ENCODE peak calls at places on chromosomes 6 and 20, in six cellular contexts. E is stomach, C is H9, W is cardiac muscle cell, R is pancreas, G is AG10803. K is an unnamed sample.

GRCh38 chr20:35146299-35146921 is 726 bp downstream of the EDEM2 start:
- DNase-seq in R (peak; percentile 42), E (no peak), C (peak; percentile 56), G (no peak), W (no peak), K (peak; percentile 51)

GRCh38 chr6:20306491-20306890 is 94.2 kb upstream of the MBOAT1 start:
- DNase-seq in C (peak; percentile 46), G (no peak), E (no peak), R (no peak), W (no peak), K (peak; percentile 47)

GRCh38 chr6:110341671-110342304 is 16.4 kb downstream of the METTL24 start:
- DNase-seq in W (peak; percentile 58), E (no peak), G (no peak), C (peak; percentile 70), R (no peak), K (peak; percentile 72)

GRCh38 chr6:140711019-140711613 is 1336.7 kb upstream of the CITED2 start:
- DNase-seq in R (no peak), W (no peak), G (no peak), E (no peak), C (no peak), K (no peak)

GRCh38 chr20:62066983-62067433 is 1.3 kb upstream of the TAF4 start:
- DNase-seq in E (no peak), C (peak; percentile 55), W (peak; percentile 42), R (no peak), G (peak; percentile 12), K (no peak)

GRCh38 chr20:54174452-54175175 is 828 bp upstream of the CYP24A1 start:
- DNase-seq in W (peak; percentile 21), C (no peak), R (no peak), E (no peak), G (no peak), K (no peak)

GRCh38 chr6:39366875-39367618 is 44.5 kb upstream of the KCNK16 start:
- DNase-seq in C (no peak), G (no peak), W (no peak), R (no peak), E (no peak), K (no peak)

GRCh38 chr6:127186889-127187288 is 68.4 kb downstream of the RSPO3 start:
- DNase-seq in R (peak; percentile 37), G (no peak), E (peak; percentile 71), C (peak; percentile 60), W (no peak), K (peak; percentile 68)

GRCh38 chr6:142373268-142374089 is 71.7 kb downstream of the ADGRG6 start:
- DNase-seq in G (peak; percentile 84), E (no peak), W (no peak), R (no peak), C (no peak), K (no peak)

GRCh38 chr20:5945963-5946362 is 4.4 kb downstream of the TRMT6 start:
- DNase-seq in R (no peak), C (no peak), E (no peak), W (peak; percentile 26), G (peak; percentile 16), K (no peak)

GRCh38 chr20:37223053-37223452 is 38.6 kb downstream of the GHRH start:
- DNase-seq in G (peak; percentile 93), E (no peak), C (no peak), W (peak; percentile 92), R (no peak), K (no peak)

GRCh38 chr6:26431258-26432162 is 8.8 kb upstream of the BTN3A3 start:
- DNase-seq in E (no peak), R (no peak), W (peak; percentile 8), C (no peak), G (peak; percentile 62), K (no peak)

GRCh38 chr20:33757458-33757857 is 25.7 kb downstream of the ZNF341 start:
- DNase-seq in W (no peak), R (no peak), C (no peak), E (no peak), G (no peak), K (no peak)

GRCh38 chr6:137702791-137703424 is 164.2 kb upstream of the TNFAIP3 start:
- DNase-seq in W (no peak), E (no peak), C (no peak), G (no peak), R (no peak), K (no peak)

GRCh38 chr20:60271597-60271996 is 313.4 kb downstream of the CDH26 start:
- DNase-seq in R (no peak), C (no peak), G (no peak), W (no peak), E (no peak), K (no peak)

GRCh38 chr6:1027795-1028569 is 283.9 kb upstream of the FOXQ1 start:
- DNase-seq in C (peak; percentile 49), E (no peak), W (no peak), G (no peak), R (peak; percentile 1), K (no peak)

GRCh38 chr6:3796396-3796795 is 44.9 kb upstream of the PXDC1 start:
- DNase-seq in G (no peak), W (no peak), R (no peak), E (no peak), C (no peak), K (no peak)

GRCh38 chr6:1761472-1761871 is 151.8 kb downstream of the FOXC1 start:
- DNase-seq in C (no peak), R (no peak), W (no peak), E (no peak), G (no peak), K (no peak)

GRCh38 chr6:150755042-150755441 is 110.5 kb upstream of the MTHFD1L start:
- DNase-seq in R (no peak), W (no peak), C (no peak), G (no peak), E (no peak), K (no peak)

GRCh38 chr6:137823826-137824501 is 43.1 kb upstream of the TNFAIP3 start:
- DNase-seq in C (no peak), E (peak; percentile 32), G (peak; percentile 72), W (peak; percentile 89), R (no peak), K (peak; percentile 62)

GRCh38 chr6:110158479-110158878 is 21.0 kb downstream of the WASF1 start:
- DNase-seq in W (no peak), E (no peak), C (no peak), R (no peak), G (no peak), K (no peak)

GRCh38 chr6:44071670-44072451 is 55.4 kb downstream of the MRPL14 start:
- DNase-seq in C (no peak), E (no peak), R (no peak), G (peak; percentile 96), W (peak; percentile 94), K (no peak)

GRCh38 chr6:132052096-132052495 is 100.9 kb upstream of the CCN2 start:
- DNase-seq in W (no peak), G (peak; percentile 40), C (no peak), R (no peak), E (no peak), K (no peak)

GRCh38 chr6:13915566-13916229 is 9.1 kb upstream of the RNF182 start:
- DNase-seq in G (no peak), C (no peak), R (no peak), E (no peak), W (no peak), K (peak; percentile 38)

GRCh38 chr20:24363031-24363430 is 106.4 kb upstream of the SYNDIG1 start:
- DNase-seq in C (no peak), R (no peak), W (no peak), E (no peak), G (no peak), K (no peak)
- TF ChIP-seq CTCF in C (no peak), R (no peak), W (no peak), E (no peak), G (no peak), K (no peak)

GRCh38 chr20:44848254-44849015 is 37.1 kb upstream of the YWHAB start:
- DNase-seq in E (no peak), W (no peak), G (no peak), R (no peak), C (no peak), K (no peak)

GRCh38 chr20:44850272-44850671 is 35.2 kb upstream of the YWHAB start:
- DNase-seq in E (no peak), W (no peak), R (no peak), G (no peak), C (no peak), K (no peak)

GRCh38 chr20:44850883-44851282 is 34.6 kb upstream of the YWHAB start:
- DNase-seq in R (no peak), E (no peak), C (no peak), W (no peak), G (no peak), K (no peak)

GRCh38 chr20:44851545-44851944 is 34.0 kb upstream of the YWHAB start:
- DNase-seq in E (no peak), R (no peak), W (no peak), C (no peak), G (no peak), K (no peak)

DNA sequence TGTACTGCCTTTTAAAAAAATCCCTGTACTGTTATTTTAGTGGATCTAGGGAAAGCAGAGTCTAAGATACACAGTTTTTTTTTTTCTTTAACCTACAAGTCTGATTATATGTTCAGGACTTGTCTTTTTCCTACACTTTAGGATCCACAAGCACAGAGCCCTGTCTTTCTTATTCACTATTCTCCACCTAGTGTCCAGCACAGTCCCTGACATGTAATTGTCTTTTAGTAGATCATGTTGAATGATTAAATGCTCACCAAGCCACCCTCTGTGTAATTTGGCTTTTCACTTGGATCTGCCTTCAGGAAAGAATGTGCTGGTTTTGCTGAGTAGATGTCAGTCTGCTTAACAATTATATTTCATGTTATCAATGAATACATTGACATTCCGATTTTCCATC is 35.8 kb upstream of the YWHAB start:
- DNase-seq in R (no peak), E (no peak), W (no peak), G (no peak), C (no peak), K (no peak)
- TF ChIP-seq CTCF in R (no peak), E (no peak), W (no peak), G (no peak), C (peak; percentile 37), K (peak; percentile 13)

GRCh38 chr6:152068622-152069261 is 261.3 kb downstream of the ESR1 start:
- DNase-seq in E (no peak), R (no peak), W (peak; percentile 57), G (no peak), C (no peak), K (no peak)

GRCh38 chr6:152071843-152072242 is 264.4 kb downstream of the ESR1 start:
- DNase-seq in G (no peak), W (no peak), E (no peak), C (no peak), R (no peak), K (no peak)

GRCh38 chr6:152070556-152070955 is 263.1 kb downstream of the ESR1 start:
- DNase-seq in R (no peak), E (no peak), W (no peak), G (no peak), C (no peak), K (no peak)

DNA sequence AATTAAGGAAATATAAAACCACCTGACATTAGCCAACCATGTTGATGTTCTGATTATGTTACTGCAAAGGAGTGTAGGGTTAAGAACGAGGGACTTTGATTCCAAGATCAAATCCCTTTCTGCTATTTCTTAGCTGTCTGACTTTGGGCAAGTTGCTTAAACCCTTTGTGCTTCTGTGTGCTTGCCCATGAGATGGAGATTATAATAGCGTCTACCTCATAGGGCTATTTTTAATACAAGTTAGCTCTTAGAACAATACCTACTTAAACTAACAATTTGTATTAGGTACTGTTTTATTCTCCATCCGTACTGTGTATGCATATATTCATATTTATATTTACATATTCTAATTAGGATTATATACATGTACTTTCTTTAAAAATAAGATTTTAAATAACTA is 263.8 kb downstream of the ESR1 start:
- DNase-seq in R (no peak), E (no peak), G (no peak), C (no peak), W (no peak), K (no peak)
- TF ChIP-seq CTCF in R (no peak), E (no peak), G (no peak), C (no peak), W (no peak), K (no peak)

GRCh38 chr20:57092112-57092899 is 174.1 kb downstream of the BMP7 start:
- DNase-seq in C (peak; percentile 85), E (peak; percentile 64), R (peak; percentile 55), G (peak; percentile 43), W (peak; percentile 57), K (peak; percentile 71)
- TF ChIP-seq CTCF in C (peak; percentile 93), E (peak; percentile 52), R (peak; percentile 51), G (peak; percentile 76), W (peak; percentile 72), K (peak; percentile 93)

K was measured in WERI-Rb-1.